ENCODE peak calls at places on chromosomes 2 and 18, in ten cellular contexts. One of them, this sample, is unnamed.

GRCh38 chr2:75570948-75571729 is 10.4 kb upstream of the EVA1A start:
- DNase-seq in NCI-H1417 treated with DMSO at 0.1 percent for 48 hours: no peak
- DNase-seq in GF-D8: no peak
- DNase-seq in mesenchymal stem cell: peak
- DNase-seq in T-helper 2 cell: no peak
- DNase-seq in activated T-cell treated with anti-CD3 and anti-CD28 coated beads, Interleukin-2, amount 50 U/mL, for 1 hour: no peak
- DNase-seq in anterior cingulate cortex: no peak
- DNase-seq in activated naive CD4-positive, alpha-beta T cell treated with anti-CD3 and anti-CD28 coated beads, Interleukin-2, amount 50 U/mL, for 16 hours: no peak
- DNase-seq in Peyer's patch: no peak
- DNase-seq in activated effector memory CD4-positive, alpha-beta T cell treated with Interleukin-2 at 50 U/mL for 16 hours: no peak
- DNase-seq in this sample: no peak

GRCh38 chr2:130787841-130788240 is 32.5 kb downstream of the AMER3 start:
- DNase-seq in activated effector memory CD4-positive, alpha-beta T cell treated with Interleukin-2 at 50 U/mL for 16 hours: no peak
- DNase-seq in NCI-H1417 treated with DMSO at 0.1 percent for 48 hours: no peak
- DNase-seq in GF-D8: no peak
- DNase-seq in Peyer's patch: no peak
- DNase-seq in T-helper 2 cell: no peak
- DNase-seq in activated naive CD4-positive, alpha-beta T cell treated with anti-CD3 and anti-CD28 coated beads, Interleukin-2, amount 50 U/mL, for 16 hours: no peak
- DNase-seq in activated T-cell treated with anti-CD3 and anti-CD28 coated beads, Interleukin-2, amount 50 U/mL, for 1 hour: no peak
- DNase-seq in mesenchymal stem cell: no peak
- DNase-seq in anterior cingulate cortex: no peak
- DNase-seq in this sample: no peak

GRCh38 chr2:213067888-213068287 is 83.5 kb downstream of the IKZF2 start:
- DNase-seq in GF-D8: no peak
- DNase-seq in activated effector memory CD4-positive, alpha-beta T cell treated with Interleukin-2 at 50 U/mL for 16 hours: no peak
- DNase-seq in mesenchymal stem cell: no peak
- DNase-seq in anterior cingulate cortex: no peak
- DNase-seq in activated T-cell treated with anti-CD3 and anti-CD28 coated beads, Interleukin-2, amount 50 U/mL, for 1 hour: no peak
- DNase-seq in NCI-H1417 treated with DMSO at 0.1 percent for 48 hours: no peak
- DNase-seq in Peyer's patch: no peak
- DNase-seq in T-helper 2 cell: no peak
- DNase-seq in activated naive CD4-positive, alpha-beta T cell treated with anti-CD3 and anti-CD28 coated beads, Interleukin-2, amount 50 U/mL, for 16 hours: no peak
- DNase-seq in this sample: no peak

GRCh38 chr2:197145471-197146056 is 165.0 kb downstream of the ANKRD44 start:
- DNase-seq in activated effector memory CD4-positive, alpha-beta T cell treated with Interleukin-2 at 50 U/mL for 16 hours: no peak
- DNase-seq in mesenchymal stem cell: no peak
- DNase-seq in activated T-cell treated with anti-CD3 and anti-CD28 coated beads, Interleukin-2, amount 50 U/mL, for 1 hour: peak
- DNase-seq in activated naive CD4-positive, alpha-beta T cell treated with anti-CD3 and anti-CD28 coated beads, Interleukin-2, amount 50 U/mL, for 16 hours: no peak
- DNase-seq in GF-D8: peak
- DNase-seq in anterior cingulate cortex: no peak
- DNase-seq in T-helper 2 cell: no peak
- DNase-seq in Peyer's patch: no peak
- DNase-seq in NCI-H1417 treated with DMSO at 0.1 percent for 48 hours: no peak
- DNase-seq in this sample: no peak

GRCh38 chr2:96770451-96770850 is 9.7 kb downstream of the CNNM4 start:
- DNase-seq in T-helper 2 cell: no peak
- DNase-seq in activated T-cell treated with anti-CD3 and anti-CD28 coated beads, Interleukin-2, amount 50 U/mL, for 1 hour: no peak
- DNase-seq in Peyer's patch: no peak
- DNase-seq in mesenchymal stem cell: no peak
- DNase-seq in activated naive CD4-positive, alpha-beta T cell treated with anti-CD3 and anti-CD28 coated beads, Interleukin-2, amount 50 U/mL, for 16 hours: no peak
- DNase-seq in GF-D8: no peak
- DNase-seq in anterior cingulate cortex: no peak
- DNase-seq in NCI-H1417 treated with DMSO at 0.1 percent for 48 hours: no peak
- DNase-seq in activated effector memory CD4-positive, alpha-beta T cell treated with Interleukin-2 at 50 U/mL for 16 hours: no peak
- DNase-seq in this sample: no peak

GRCh38 chr2:85813211-85813977 is 59.6 kb downstream of the ATOH8 start:
- DNase-seq in anterior cingulate cortex: no peak
- DNase-seq in activated effector memory CD4-positive, alpha-beta T cell treated with Interleukin-2 at 50 U/mL for 16 hours: no peak
- DNase-seq in NCI-H1417 treated with DMSO at 0.1 percent for 48 hours: no peak
- DNase-seq in activated T-cell treated with anti-CD3 and anti-CD28 coated beads, Interleukin-2, amount 50 U/mL, for 1 hour: no peak
- DNase-seq in mesenchymal stem cell: no peak
- DNase-seq in activated naive CD4-positive, alpha-beta T cell treated with anti-CD3 and anti-CD28 coated beads, Interleukin-2, amount 50 U/mL, for 16 hours: no peak
- DNase-seq in T-helper 2 cell: no peak
- DNase-seq in Peyer's patch: no peak
- DNase-seq in GF-D8: no peak
- DNase-seq in this sample: no peak

GRCh38 chr2:119760237-119760807 is 600 bp downstream of the PTPN4 start:
- DNase-seq in Peyer's patch: no peak
- DNase-seq in T-helper 2 cell: no peak
- DNase-seq in mesenchymal stem cell: no peak
- DNase-seq in anterior cingulate cortex: no peak
- DNase-seq in activated effector memory CD4-positive, alpha-beta T cell treated with Interleukin-2 at 50 U/mL for 16 hours: no peak
- DNase-seq in activated T-cell treated with anti-CD3 and anti-CD28 coated beads, Interleukin-2, amount 50 U/mL, for 1 hour: no peak
- DNase-seq in GF-D8: no peak
- DNase-seq in activated naive CD4-positive, alpha-beta T cell treated with anti-CD3 and anti-CD28 coated beads, Interleukin-2, amount 50 U/mL, for 16 hours: no peak
- DNase-seq in NCI-H1417 treated with DMSO at 0.1 percent for 48 hours: no peak
- DNase-seq in this sample: peak

GRCh38 chr2:86417961-86418360 is 23.2 kb upstream of the KDM3A start:
- DNase-seq in mesenchymal stem cell: peak
- DNase-seq in activated T-cell treated with anti-CD3 and anti-CD28 coated beads, Interleukin-2, amount 50 U/mL, for 1 hour: no peak
- DNase-seq in GF-D8: no peak
- DNase-seq in Peyer's patch: no peak
- DNase-seq in activated effector memory CD4-positive, alpha-beta T cell treated with Interleukin-2 at 50 U/mL for 16 hours: no peak
- DNase-seq in NCI-H1417 treated with DMSO at 0.1 percent for 48 hours: no peak
- DNase-seq in activated naive CD4-positive, alpha-beta T cell treated with anti-CD3 and anti-CD28 coated beads, Interleukin-2, amount 50 U/mL, for 16 hours: no peak
- DNase-seq in T-helper 2 cell: no peak
- DNase-seq in anterior cingulate cortex: no peak
- DNase-seq in this sample: no peak

GRCh38 chr18:5543854-5544389 is at the start of gene EPB41L3:
- DNase-seq in activated naive CD4-positive, alpha-beta T cell treated with anti-CD3 and anti-CD28 coated beads, Interleukin-2, amount 50 U/mL, for 16 hours: no peak
- DNase-seq in activated effector memory CD4-positive, alpha-beta T cell treated with Interleukin-2 at 50 U/mL for 16 hours: no peak
- DNase-seq in GF-D8: no peak
- DNase-seq in anterior cingulate cortex: no peak
- DNase-seq in T-helper 2 cell: no peak
- DNase-seq in NCI-H1417 treated with DMSO at 0.1 percent for 48 hours: no peak
- DNase-seq in activated T-cell treated with anti-CD3 and anti-CD28 coated beads, Interleukin-2, amount 50 U/mL, for 1 hour: peak
- DNase-seq in Peyer's patch: peak
- DNase-seq in mesenchymal stem cell: no peak
- DNase-seq in this sample: peak

GRCh38 chr18:7329036-7329435 is 98.1 kb downstream of the LRRC30 start:
- DNase-seq in activated effector memory CD4-positive, alpha-beta T cell treated with Interleukin-2 at 50 U/mL for 16 hours: no peak
- DNase-seq in NCI-H1417 treated with DMSO at 0.1 percent for 48 hours: no peak
- DNase-seq in anterior cingulate cortex: no peak
- DNase-seq in activated T-cell treated with anti-CD3 and anti-CD28 coated beads, Interleukin-2, amount 50 U/mL, for 1 hour: no peak
- DNase-seq in mesenchymal stem cell: no peak
- DNase-seq in activated naive CD4-positive, alpha-beta T cell treated with anti-CD3 and anti-CD28 coated beads, Interleukin-2, amount 50 U/mL, for 16 hours: no peak
- DNase-seq in GF-D8: no peak
- DNase-seq in Peyer's patch: no peak
- DNase-seq in T-helper 2 cell: no peak
- DNase-seq in this sample: no peak

GRCh38 chr2:27685577-27685976 is 21.9 kb downstream of the SLC4A1AP start:
- DNase-seq in activated effector memory CD4-positive, alpha-beta T cell treated with Interleukin-2 at 50 U/mL for 16 hours: no peak
- DNase-seq in activated naive CD4-positive, alpha-beta T cell treated with anti-CD3 and anti-CD28 coated beads, Interleukin-2, amount 50 U/mL, for 16 hours: no peak
- DNase-seq in activated T-cell treated with anti-CD3 and anti-CD28 coated beads, Interleukin-2, amount 50 U/mL, for 1 hour: no peak
- DNase-seq in GF-D8: no peak
- DNase-seq in mesenchymal stem cell: no peak
- DNase-seq in T-helper 2 cell: no peak
- DNase-seq in Peyer's patch: no peak
- DNase-seq in NCI-H1417 treated with DMSO at 0.1 percent for 48 hours: no peak
- DNase-seq in anterior cingulate cortex: no peak
- DNase-seq in this sample: no peak

This sample was measured in lower lobe of right lung.